ENCODE peak calls at places on chromosomes 3 and 15, in nine cellular contexts. W is body of pancreas, A is Peyer's patch, S is esophagus squamous epithelium, G is ovary, Z is HepG2, U is A549, M is adrenal gland, H is GM12878. P is an unnamed sample. For H3K4me1, the result is how much of the 10 kb centered on the place peaks cover.

GRCh38 chr3:24953060-24953771 is 458.6 kb upstream of the THRB start:
- DNase-seq in W (no peak), A (no peak), S (no peak), G (no peak), Z (no peak), U (no peak), M (no peak), H (no peak), P (no peak)

GRCh38 chr3:197331131-197331530 is 32.7 kb upstream of the DLG1 start:
- DNase-seq in W (no peak), A (no peak), S (no peak), G (no peak), Z (peak), U (no peak), M (no peak), H (no peak), P (no peak)

GRCh38 chr3:48268381-48268935 is 27.6 kb downstream of the ZNF589 start:
- DNase-seq in W (no peak), A (peak), S (no peak), G (no peak), Z (no peak), U (no peak), M (no peak), H (peak), P (no peak)

GRCh38 chr15:84605225-84605882 is 4.5 kb downstream of the ZSCAN2 start:
- DNase-seq in W (no peak), A (no peak), S (no peak), G (no peak), Z (no peak), U (no peak), M (no peak), H (no peak), P (no peak)

GRCh38 chr15:42808921-42809320 is 72.0 kb upstream of the CDAN1 start:
- DNase-seq in W (no peak), A (no peak), S (no peak), G (no peak), Z (no peak), U (no peak), M (no peak), H (no peak), P (no peak)

GRCh38 chr3:161422171-161422693 is 50.9 kb upstream of the SPTSSB start:
- DNase-seq in W (no peak), A (no peak), S (no peak), G (no peak), Z (no peak), U (no peak), M (no peak), H (no peak), P (no peak)

GRCh38 chr3:101848754-101849713 is at the start of gene NFKBIZ:
- DNase-seq in W (peak), A (peak), S (peak), G (peak), Z (peak), U (peak), M (peak), H (no peak), P (peak)

GRCh38 chr15:87816811-87817210 is 439.7 kb downstream of the NTRK3 start:
- DNase-seq in W (no peak), A (no peak), S (no peak), G (no peak), Z (no peak), U (peak), M (no peak), H (no peak), P (no peak)

GRCh38 chr3:100402150-100402706 is 889 bp downstream of the LNP1 start:
- DNase-seq in W (no peak), A (no peak), S (no peak), G (no peak), Z (no peak), U (no peak), M (no peak), H (no peak), P (no peak)

GRCh38 chr3:148379763-148380162 is 317.9 kb upstream of the AGTR1 start:
- DNase-seq in W (no peak), A (no peak), S (no peak), G (no peak), Z (peak), U (peak), M (no peak), H (no peak), P (no peak)

DNA sequence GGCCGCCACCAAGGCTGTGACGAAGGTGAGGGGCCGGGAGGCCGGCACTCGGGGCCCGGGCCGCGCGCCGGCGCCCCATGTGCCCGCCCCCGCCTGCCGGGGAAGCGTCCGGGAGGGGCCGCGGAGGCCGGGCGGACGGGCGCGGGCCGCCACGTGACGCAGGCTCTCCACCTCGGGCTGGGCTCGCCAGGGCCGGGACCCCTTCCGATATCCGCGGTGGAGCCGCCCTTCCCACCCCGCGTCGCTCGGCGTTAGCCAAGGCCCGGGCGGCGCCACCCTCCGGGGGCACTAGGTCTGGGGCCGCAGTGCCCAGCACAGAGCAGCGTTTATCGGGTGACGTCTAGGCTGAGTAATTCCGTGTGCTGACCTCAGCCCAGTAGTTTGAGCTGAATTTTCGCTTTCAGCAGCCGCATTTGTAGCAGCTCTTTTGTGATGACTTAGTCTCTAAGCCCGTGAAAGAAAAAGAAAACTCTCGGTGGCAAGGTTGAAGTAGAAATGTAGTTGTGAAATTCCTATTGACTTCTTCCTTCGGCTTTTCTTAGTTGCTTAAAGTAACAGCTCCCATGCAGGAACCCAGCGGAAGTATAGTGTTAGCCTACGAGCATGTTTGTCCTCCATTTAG is 885 bp downstream of the CDV3 start:
- DNase-seq in W (peak), A (peak), S (no peak), G (peak), Z (peak), U (no peak), M (peak), H (peak), P (peak)
- TF ChIP-seq POLR2A in W (peak), A (peak), S (peak), G (peak), Z (peak), U (no peak), M (peak), H (peak), P (peak)

DNA sequence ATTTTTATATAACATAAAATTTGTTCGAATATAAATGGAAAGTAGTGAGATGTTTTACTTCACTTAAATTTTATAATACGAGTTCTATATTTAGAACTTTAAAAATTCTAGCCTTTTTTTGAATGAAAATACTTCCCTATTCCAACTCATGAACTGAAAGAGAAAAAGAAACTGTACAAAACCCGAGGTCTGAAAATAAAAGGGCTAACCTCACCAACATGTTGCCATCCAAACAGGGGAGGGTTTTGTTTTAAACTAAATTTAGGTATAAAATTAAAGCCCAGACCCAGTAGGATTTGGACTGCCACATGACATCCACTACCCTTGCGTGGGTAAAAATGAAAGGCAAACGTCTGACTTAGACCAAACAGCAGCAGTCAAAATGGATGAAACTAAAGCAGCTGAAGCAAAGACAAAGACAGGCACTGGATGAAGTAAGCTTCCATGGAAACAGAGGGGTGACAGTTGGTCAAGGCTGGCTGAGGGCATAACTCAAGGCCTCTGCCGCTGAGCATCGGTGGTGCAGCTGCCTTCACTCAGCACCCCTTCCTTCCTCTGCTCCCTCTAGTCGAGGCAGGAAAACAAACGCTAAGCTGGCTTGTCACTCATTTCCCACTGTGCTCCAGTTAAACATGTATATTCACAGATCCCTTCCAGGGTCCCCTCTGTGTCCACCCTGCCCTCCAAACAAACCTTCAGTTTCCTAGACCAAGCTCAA is 58.1 kb downstream of the TM4SF4 start:
- DNase-seq in W (no peak), A (no peak), S (no peak), G (no peak), Z (no peak), U (no peak), M (no peak), H (no peak), P (no peak)
- H3K4me1 ChIP-seq in W (under half), A (under half), S (half or more), G (under half), Z (half or more), U (half or more), M (under half), H (under half), P (under half)

GRCh38 chr3:134485620-134486576 is at the start of the genes ANAPC13 and CEP63:
- DNase-seq in W (peak), A (peak), S (peak), G (peak), Z (peak), U (peak), M (peak), H (peak), P (peak)
- TF ChIP-seq POLR2A in W (peak), A (peak), S (peak), G (peak), Z (peak), U (peak), M (peak), H (peak), P (peak)

DNA sequence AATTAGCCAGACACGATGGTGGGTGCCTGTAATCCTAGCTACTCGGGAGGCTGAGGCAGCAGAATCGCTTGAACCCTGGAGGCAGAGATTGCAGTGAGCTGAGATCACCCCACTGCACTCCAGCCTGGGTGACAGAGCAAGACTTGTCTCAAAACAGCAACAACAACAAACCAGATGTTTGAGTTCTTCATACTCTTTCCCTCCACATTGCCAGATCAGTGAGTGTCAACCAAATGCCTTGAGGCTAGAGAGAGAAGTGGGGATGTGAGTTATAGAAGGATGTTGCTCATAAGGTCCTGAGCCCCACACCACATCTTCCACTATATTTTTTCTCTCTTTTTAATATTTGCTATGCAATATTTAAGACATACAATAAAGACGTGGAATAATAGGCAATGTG is 19.8 kb downstream of the MAPKBP1 start:
- DNase-seq in W (no peak), A (no peak), S (no peak), G (no peak), Z (no peak), U (no peak), M (no peak), H (no peak), P (no peak)
- H3K4me1 ChIP-seq in W (under half), A (under half), S (half or more), G (under half), Z (half or more), U (under half), M (half or more), H (under half), P (under half)

GRCh38 chr3:8445861-8446260 is 55.8 kb upstream of the LMCD1 start:
- DNase-seq in W (no peak), A (no peak), S (no peak), G (no peak), Z (no peak), U (no peak), M (no peak), H (no peak), P (no peak)
- TF ChIP-seq POLR2A in W (no peak), A (no peak), S (no peak), G (no peak), Z (no peak), U (no peak), M (no peak), H (no peak), P (no peak)

DNA sequence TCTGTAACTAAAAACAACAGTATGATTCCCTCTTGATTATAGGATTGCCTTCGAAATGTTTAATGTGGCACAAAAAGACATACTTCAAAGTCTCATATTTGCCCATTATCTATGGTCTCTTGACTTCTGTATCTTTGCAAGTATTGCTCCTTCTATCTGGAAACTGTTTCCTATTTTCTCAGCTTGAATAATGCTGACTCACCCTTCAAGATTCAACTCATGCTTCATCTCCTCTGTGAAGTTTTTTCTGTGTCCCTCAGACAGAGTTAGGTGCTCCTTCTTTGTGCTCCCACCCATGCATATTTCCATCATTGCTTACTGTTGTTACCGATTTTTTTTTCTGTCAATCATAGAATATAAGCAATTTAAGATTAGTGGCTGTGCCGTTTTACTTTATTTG is 192.8 kb upstream of the ROBO1 start:
- DNase-seq in W (no peak), A (no peak), S (no peak), G (no peak), Z (no peak), U (no peak), M (no peak), H (no peak), P (no peak)
- H3K4me1 ChIP-seq in W (under half), A (under half), S (under half), G (under half), Z (under half), U (under half), M (under half), H (under half), P (under half)

GRCh38 chr15:89209057-89209456 is 12.3 kb downstream of the RLBP1 start:
- DNase-seq in W (no peak), A (no peak), S (no peak), G (no peak), Z (no peak), U (no peak), M (no peak), H (no peak), P (no peak)

GRCh38 chr15:89203705-89204273 is 17.6 kb downstream of the RLBP1 start:
- DNase-seq in W (no peak), A (no peak), S (no peak), G (no peak), Z (no peak), U (no peak), M (no peak), H (no peak), P (no peak)

GRCh38 chr15:89211678-89212170 is 9.7 kb downstream of the RLBP1 start:
- DNase-seq in W (no peak), A (no peak), S (no peak), G (no peak), Z (no peak), U (no peak), M (no peak), H (no peak), P (no peak)

GRCh38 chr15:89206908-89207331 is 14.5 kb downstream of the RLBP1 start:
- DNase-seq in W (peak), A (peak), S (peak), G (peak), Z (peak), U (peak), M (peak), H (no peak), P (peak)

DNA sequence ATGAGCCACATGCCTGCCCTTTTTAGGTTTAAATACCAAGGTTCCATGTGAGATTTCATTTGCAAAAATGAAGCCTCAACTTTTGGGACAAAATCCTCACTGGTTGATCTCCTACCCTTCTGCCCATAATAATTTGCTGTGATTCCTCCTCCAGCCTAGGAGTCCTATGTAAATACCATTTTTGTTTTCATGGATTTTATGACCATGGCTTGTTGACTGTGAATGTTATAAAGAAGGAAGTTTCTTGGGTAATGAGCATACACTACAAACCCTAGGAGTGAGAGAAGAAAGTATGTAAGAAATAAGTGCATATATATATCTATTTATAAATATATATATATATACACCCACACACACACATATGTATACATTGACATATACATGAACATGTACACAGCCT is 13.1 kb downstream of the RLBP1 start:
- DNase-seq in W (no peak), A (no peak), S (no peak), G (no peak), Z (no peak), U (no peak), M (no peak), H (no peak), P (no peak)
- TF ChIP-seq POLR2A in W (no peak), A (no peak), S (no peak), G (no peak), Z (no peak), U (no peak), M (no peak), H (no peak), P (no peak)

DNA sequence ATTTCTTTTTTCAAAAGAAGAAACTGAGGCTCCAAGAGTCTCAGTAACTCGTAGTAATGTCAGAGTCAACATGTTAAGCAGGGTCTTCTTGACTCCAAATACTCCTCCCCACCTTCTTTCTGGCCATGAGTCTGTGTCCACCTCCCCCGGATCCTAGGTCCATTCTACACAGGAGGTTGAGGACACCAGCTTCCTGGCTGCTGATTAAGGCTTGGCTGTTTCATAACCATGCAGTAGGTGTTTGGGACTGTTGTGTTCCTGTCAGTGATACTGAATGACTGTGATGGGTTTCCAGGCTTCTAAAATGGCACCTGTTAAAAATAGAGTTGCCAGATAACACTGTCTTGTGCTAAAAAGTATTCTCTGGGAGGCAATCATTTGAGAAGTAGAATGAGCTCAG is 130.8 kb upstream of the IL12A start:
- DNase-seq in W (no peak), A (no peak), S (no peak), G (no peak), Z (no peak), U (no peak), M (no peak), H (no peak), P (no peak)
- H3K4me1 ChIP-seq in W (under half), A (under half), S (half or more), G (under half), Z (under half), U (under half), M (under half), H (under half), P (under half)

DNA sequence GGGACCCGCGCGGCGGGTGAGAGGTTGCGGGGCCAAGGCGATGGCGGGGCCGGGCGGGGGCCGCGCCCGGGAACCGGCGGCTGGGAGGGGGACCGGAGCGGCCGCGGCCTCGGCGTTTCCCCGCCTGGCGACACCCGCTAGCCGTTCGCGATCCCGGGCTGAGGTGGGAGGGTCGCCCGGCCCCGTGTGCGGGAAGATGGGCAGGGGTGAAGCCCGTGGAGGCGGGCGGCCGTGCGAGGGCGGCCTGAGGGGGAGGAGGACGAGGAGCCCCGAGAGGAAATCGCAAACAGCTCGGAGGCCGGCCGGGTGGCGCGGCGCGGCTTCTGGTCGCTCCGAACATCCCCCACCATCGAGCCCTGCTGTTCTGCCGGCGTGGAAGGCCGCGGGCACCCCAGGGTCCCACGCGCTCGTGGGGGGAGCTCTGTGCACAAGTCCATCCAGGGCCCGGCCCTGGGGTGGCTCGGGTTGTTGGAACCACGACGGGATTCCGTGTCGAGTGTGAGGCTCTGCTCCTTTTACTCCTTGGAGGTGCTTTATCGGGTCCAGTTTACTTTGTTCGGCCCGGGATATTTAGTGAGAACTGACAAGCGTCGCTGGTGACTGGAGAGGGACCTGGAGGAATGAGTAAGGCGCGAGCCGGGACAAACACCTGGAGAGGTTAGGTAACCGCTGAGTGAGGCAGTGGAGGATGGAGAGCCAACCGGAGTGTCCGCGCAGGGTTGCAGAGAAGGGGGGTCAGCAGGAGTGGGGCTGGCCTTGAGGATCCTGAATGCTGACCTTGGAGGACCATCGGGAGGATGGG is 728 bp downstream of the CRTC3 start:
- DNase-seq in W (peak), A (peak), S (no peak), G (peak), Z (no peak), U (peak), M (peak), H (no peak), P (peak)
- TF ChIP-seq POLR2A in W (peak), A (no peak), S (no peak), G (no peak), Z (no peak), U (no peak), M (peak), H (peak), P (no peak)